ENCODE peak calls at places on chromosomes 4 and X, in five cellular contexts. B is heart left ventricle; S is fibroblast of mammary gland; N is stimulated activated CD4-positive, alpha-beta T cell treated with anti-CD3 and anti-CD28 coated beads, Interleukin-4, amount 100 ng/mL, for 48 hours; M is right atrium auricular region. Y is an unnamed sample.
A peak's percentile ranks its signal among the peaks of the same experiment; 100 is the strongest.

GRCh38 chrX:127519323-127519722 is 532.9 kb downstream of the ACTRT1 start:
- DNase-seq in B (no peak), S (no peak), N (no peak), M (no peak), Y (no peak)

GRCh38 chrX:131841496-131842410 is 181.3 kb upstream of the STK26 start:
- DNase-seq in B (peak; percentile 38), S (peak; percentile 54), N (no peak), M (no peak), Y (no peak)

GRCh38 chr4:123244233-123244632 is 152.4 kb upstream of the SPRY1 start:
- DNase-seq in B (peak; percentile 78), S (peak; percentile 17), N (no peak), M (peak; percentile 88), Y (no peak)

GRCh38 chr4:36414248-36414647 is 132.8 kb downstream of the DTHD1 start:
- DNase-seq in B (no peak), S (no peak), N (no peak), M (no peak), Y (no peak)

GRCh38 chr4:98522603-98523395 is 135.6 kb downstream of the TSPAN5 start:
- DNase-seq in B (no peak), S (peak; percentile 90), N (no peak), M (no peak), Y (no peak)

GRCh38 chr4:21819086-21819485 is 129.5 kb downstream of the KCNIP4 start:
- DNase-seq in B (no peak), S (peak; percentile 33), N (no peak), M (no peak), Y (no peak)

GRCh38 chr4:140809671-140810070 is 53.5 kb upstream of the TBC1D9 start:
- DNase-seq in B (no peak), S (no peak), N (no peak), M (no peak), Y (no peak)

GRCh38 chr4:110193822-110194761 is 4.3 kb downstream of the ELOVL6 start:
- DNase-seq in B (peak; percentile 50), S (peak; percentile 97), N (peak; percentile 63), M (peak; percentile 70), Y (no peak)

GRCh38 chrX:23884427-23885024 is 23.2 kb downstream of the APOO start:
- DNase-seq in B (no peak), S (peak; percentile 77), N (no peak), M (no peak), Y (no peak)

GRCh38 chrX:124086411-124086810 is 124.9 kb downstream of the STAG2 start:
- DNase-seq in B (no peak), S (no peak), N (peak; percentile 17), M (no peak), Y (no peak)

GRCh38 chr4:40395908-40396806 is 61.0 kb downstream of the CHRNA9 start:
- DNase-seq in B (peak; percentile 61), S (peak; percentile 64), N (no peak), M (no peak), Y (no peak)

GRCh38 chr4:3073158-3074077 is 920 bp downstream of the HTT-AS start:
- DNase-seq in B (peak; percentile 49), S (no peak), N (no peak), M (no peak), Y (no peak)

GRCh38 chr4:86108152-86108551 is 251.7 kb downstream of the MAPK10 start:
- DNase-seq in B (no peak), S (no peak), N (no peak), M (no peak), Y (no peak)

GRCh38 chr4:128288689-128289106 is 1.1 kb upstream of the PGRMC2 start:
- DNase-seq in B (no peak), S (peak; percentile 62), N (no peak), M (no peak), Y (no peak)

GRCh38 chrX:150544222-150544787 is 24.1 kb upstream of the MTM1 start:
- DNase-seq in B (no peak), S (no peak), N (no peak), M (no peak), Y (no peak)

GRCh38 chr4:168516841-168517240 is 20.0 kb downstream of the PALLD start:
- DNase-seq in B (peak; percentile 74), S (no peak), N (no peak), M (no peak), Y (no peak)

GRCh38 chrX:39388730-39389129 is 587.5 kb downstream of the MID1IP1 start:
- DNase-seq in B (no peak), S (no peak), N (no peak), M (no peak), Y (no peak)

GRCh38 chr4:46390353-46391058 is 578 bp upstream of the GABRA2 start:
- DNase-seq in B (no peak), S (no peak), N (no peak), M (no peak), Y (no peak)

GRCh38 chrX:25012793-25013592 is 2.8 kb downstream of the ARX start:
- DNase-seq in B (no peak), S (no peak), N (no peak), M (no peak), Y (no peak)

GRCh38 chr4:1746265-1746691 is 25.0 kb downstream of the TACC3 start:
- DNase-seq in B (peak; percentile 75), S (peak; percentile 56), N (peak; percentile 85), M (peak; percentile 66), Y (no peak)

GRCh38 chrX:130114141-130114561 is 3.9 kb upstream of the ELF4 start:
- DNase-seq in B (no peak), S (peak; percentile 71), N (no peak), M (no peak), Y (no peak)

GRCh38 chr4:127643791-127644190 is 11.0 kb downstream of the INTU start:
- DNase-seq in B (no peak), S (no peak), N (no peak), M (no peak), Y (no peak)

GRCh38 chr4:25795566-25796454 is 67.0 kb downstream of the SEL1L3 start:
- DNase-seq in B (no peak), S (peak; percentile 60), N (no peak), M (no peak), Y (no peak)

GRCh38 chrX:100449696-100450606 is 39.9 kb upstream of the PCDH19 start:
- DNase-seq in B (peak; percentile 46), S (no peak), N (no peak), M (no peak), Y (no peak)

GRCh38 chr4:37279894-37280592 is 35.5 kb downstream of the NWD2 start:
- DNase-seq in B (no peak), S (no peak), N (no peak), M (no peak), Y (no peak)

GRCh38 chrX:15985937-15986336 is 131.3 kb upstream of the AP1S2 start:
- DNase-seq in B (no peak), S (peak; percentile 28), N (peak; percentile 28), M (no peak), Y (no peak)

GRCh38 chr4:168765726-168766125 is 244.3 kb downstream of the CBR4 start:
- DNase-seq in B (peak; percentile 75), S (peak; percentile 83), N (no peak), M (peak; percentile 76), Y (no peak)

GRCh38 chr4:8835521-8836365 is 35.9 kb downstream of the HMX1 start:
- DNase-seq in B (no peak), S (no peak), N (no peak), M (peak; percentile 36), Y (no peak)

GRCh38 chr4:81449018-81449417 is 22.7 kb downstream of the RASGEF1B start:
- DNase-seq in B (no peak), S (no peak), N (no peak), M (no peak), Y (no peak)

GRCh38 chr4:48432017-48432416 is 51.1 kb upstream of the SLC10A4 start:
- DNase-seq in B (no peak), S (no peak), N (no peak), M (no peak), Y (no peak)

GRCh38 chr4:121720109-121720508 is 23.3 kb upstream of the ANXA5 start:
- DNase-seq in B (no peak), S (no peak), N (no peak), M (no peak), Y (no peak)

GRCh38 chr4:15479913-15480185 is 10.2 kb downstream of the CC2D2A start:
- DNase-seq in B (no peak), S (peak; percentile 81), N (no peak), M (no peak), Y (no peak)

GRCh38 chr4:81963005-81963404 is 410.8 kb downstream of the HNRNPD start:
- DNase-seq in B (no peak), S (no peak), N (no peak), M (no peak), Y (peak; percentile 74)

Y was measured in esophagus muscularis mucosa.